ENCODE peak calls at places on chromosomes 12 and 14, in nine cellular contexts. One of them, this sample, is unnamed.

GRCh38 chr12:52331039-52331438 is 9.8 kb upstream of the KRT83 start:
- DNase-seq in WTC11: no peak
- DNase-seq in cardiac fibroblast: no peak
- DNase-seq in PC-3: no peak
- DNase-seq in B cell: no peak
- DNase-seq in activated CD8-positive, alpha-beta T cell treated with anti-CD3 and anti-CD28 coated beads for 36 hours: no peak
- DNase-seq in psoas muscle: no peak
- DNase-seq in CD4-positive, alpha-beta T cell: no peak
- DNase-seq in ovary: no peak
- DNase-seq in this sample: no peak

GRCh38 chr12:52126605-52127578 is 47.4 kb downstream of the SMIM41 start:
- DNase-seq in psoas muscle: no peak
- DNase-seq in ovary: peak
- DNase-seq in CD4-positive, alpha-beta T cell: no peak
- DNase-seq in activated CD8-positive, alpha-beta T cell treated with anti-CD3 and anti-CD28 coated beads for 36 hours: no peak
- DNase-seq in WTC11: no peak
- DNase-seq in B cell: no peak
- DNase-seq in PC-3: peak
- DNase-seq in cardiac fibroblast: no peak
- DNase-seq in this sample: no peak

GRCh38 chr12:102957339-102958050 is at the start of gene ASCL1:
- DNase-seq in psoas muscle: no peak
- DNase-seq in PC-3: no peak
- DNase-seq in B cell: peak
- DNase-seq in CD4-positive, alpha-beta T cell: no peak
- DNase-seq in activated CD8-positive, alpha-beta T cell treated with anti-CD3 and anti-CD28 coated beads for 36 hours: no peak
- DNase-seq in WTC11: peak
- DNase-seq in ovary: no peak
- DNase-seq in cardiac fibroblast: peak
- DNase-seq in this sample: no peak

GRCh38 chr12:402127-402456 is 648 bp downstream of the CCDC77 start:
- DNase-seq in psoas muscle: no peak
- DNase-seq in CD4-positive, alpha-beta T cell: no peak
- DNase-seq in WTC11: peak
- DNase-seq in cardiac fibroblast: peak
- DNase-seq in ovary: no peak
- DNase-seq in B cell: no peak
- DNase-seq in activated CD8-positive, alpha-beta T cell treated with anti-CD3 and anti-CD28 coated beads for 36 hours: peak
- DNase-seq in PC-3: peak
- DNase-seq in this sample: peak

GRCh38 chr12:19941096-19941495 is 427.2 kb upstream of the PDE3A start:
- DNase-seq in CD4-positive, alpha-beta T cell: no peak
- DNase-seq in B cell: no peak
- DNase-seq in psoas muscle: no peak
- DNase-seq in activated CD8-positive, alpha-beta T cell treated with anti-CD3 and anti-CD28 coated beads for 36 hours: no peak
- DNase-seq in PC-3: no peak
- DNase-seq in WTC11: no peak
- DNase-seq in cardiac fibroblast: no peak
- DNase-seq in ovary: no peak
- DNase-seq in this sample: no peak

GRCh38 chr12:57735952-57736742 is 2.4 kb downstream of the AGAP2 start:
- DNase-seq in ovary: peak
- DNase-seq in PC-3: peak
- DNase-seq in cardiac fibroblast: peak
- DNase-seq in WTC11: peak
- DNase-seq in activated CD8-positive, alpha-beta T cell treated with anti-CD3 and anti-CD28 coated beads for 36 hours: no peak
- DNase-seq in CD4-positive, alpha-beta T cell: no peak
- DNase-seq in psoas muscle: no peak
- DNase-seq in B cell: no peak
- DNase-seq in this sample: peak

GRCh38 chr12:16726879-16727278 is 120.9 kb upstream of the LMO3 start:
- DNase-seq in WTC11: no peak
- DNase-seq in PC-3: no peak
- DNase-seq in B cell: no peak
- DNase-seq in CD4-positive, alpha-beta T cell: no peak
- DNase-seq in cardiac fibroblast: peak
- DNase-seq in psoas muscle: no peak
- DNase-seq in ovary: no peak
- DNase-seq in activated CD8-positive, alpha-beta T cell treated with anti-CD3 and anti-CD28 coated beads for 36 hours: no peak
- DNase-seq in this sample: peak

GRCh38 chr14:90757452-90757851 is 58.8 kb downstream of the TTC7B start:
- DNase-seq in psoas muscle: peak
- DNase-seq in CD4-positive, alpha-beta T cell: no peak
- DNase-seq in B cell: peak
- DNase-seq in ovary: no peak
- DNase-seq in activated CD8-positive, alpha-beta T cell treated with anti-CD3 and anti-CD28 coated beads for 36 hours: no peak
- DNase-seq in WTC11: no peak
- DNase-seq in PC-3: no peak
- DNase-seq in cardiac fibroblast: no peak
- DNase-seq in this sample: no peak

GRCh38 chr12:46292754-46293402 is 24.0 kb upstream of the SLC38A1 start:
- DNase-seq in ovary: no peak
- DNase-seq in psoas muscle: no peak
- DNase-seq in WTC11: no peak
- DNase-seq in PC-3: peak
- DNase-seq in cardiac fibroblast: peak
- DNase-seq in CD4-positive, alpha-beta T cell: no peak
- DNase-seq in activated CD8-positive, alpha-beta T cell treated with anti-CD3 and anti-CD28 coated beads for 36 hours: no peak
- DNase-seq in B cell: no peak
- DNase-seq in this sample: peak

GRCh38 chr14:52885230-52885629 is 65.6 kb downstream of the FERMT2 start:
- DNase-seq in CD4-positive, alpha-beta T cell: no peak
- DNase-seq in activated CD8-positive, alpha-beta T cell treated with anti-CD3 and anti-CD28 coated beads for 36 hours: no peak
- DNase-seq in psoas muscle: no peak
- DNase-seq in PC-3: no peak
- DNase-seq in cardiac fibroblast: peak
- DNase-seq in WTC11: no peak
- DNase-seq in ovary: no peak
- DNase-seq in B cell: no peak
- DNase-seq in this sample: no peak

GRCh38 chr14:63893701-63894458 is 41.1 kb downstream of the SYNE2 start:
- DNase-seq in cardiac fibroblast: peak
- DNase-seq in ovary: peak
- DNase-seq in activated CD8-positive, alpha-beta T cell treated with anti-CD3 and anti-CD28 coated beads for 36 hours: no peak
- DNase-seq in B cell: no peak
- DNase-seq in WTC11: no peak
- DNase-seq in psoas muscle: peak
- DNase-seq in CD4-positive, alpha-beta T cell: no peak
- DNase-seq in PC-3: no peak
- DNase-seq in this sample: peak

GRCh38 chr14:26992403-26993115 is 394.7 kb upstream of the NOVA1 start:
- DNase-seq in B cell: no peak
- DNase-seq in CD4-positive, alpha-beta T cell: no peak
- DNase-seq in activated CD8-positive, alpha-beta T cell treated with anti-CD3 and anti-CD28 coated beads for 36 hours: no peak
- DNase-seq in ovary: no peak
- DNase-seq in cardiac fibroblast: no peak
- DNase-seq in WTC11: no peak
- DNase-seq in PC-3: peak
- DNase-seq in psoas muscle: no peak
- DNase-seq in this sample: no peak

GRCh38 chr12:56581418-56582145 is 48.5 kb downstream of the BAZ2A start:
- DNase-seq in CD4-positive, alpha-beta T cell: no peak
- DNase-seq in PC-3: peak
- DNase-seq in B cell: no peak
- DNase-seq in ovary: peak
- DNase-seq in WTC11: no peak
- DNase-seq in psoas muscle: no peak
- DNase-seq in activated CD8-positive, alpha-beta T cell treated with anti-CD3 and anti-CD28 coated beads for 36 hours: peak
- DNase-seq in cardiac fibroblast: peak
- DNase-seq in this sample: peak

GRCh38 chr14:65287264-65288131 is 125.0 kb upstream of the FUT8 start:
- DNase-seq in WTC11: no peak
- DNase-seq in ovary: no peak
- DNase-seq in PC-3: no peak
- DNase-seq in CD4-positive, alpha-beta T cell: peak
- DNase-seq in psoas muscle: no peak
- DNase-seq in activated CD8-positive, alpha-beta T cell treated with anti-CD3 and anti-CD28 coated beads for 36 hours: peak
- DNase-seq in cardiac fibroblast: no peak
- DNase-seq in B cell: peak
- DNase-seq in this sample: no peak

GRCh38 chr14:65282909-65283253 is 129.6 kb upstream of the FUT8 start:
- DNase-seq in B cell: no peak
- DNase-seq in psoas muscle: no peak
- DNase-seq in cardiac fibroblast: no peak
- DNase-seq in PC-3: no peak
- DNase-seq in ovary: no peak
- DNase-seq in WTC11: no peak
- DNase-seq in activated CD8-positive, alpha-beta T cell treated with anti-CD3 and anti-CD28 coated beads for 36 hours: no peak
- DNase-seq in CD4-positive, alpha-beta T cell: no peak
- DNase-seq in this sample: no peak

GRCh38 chr14:65281991-65282908 is 130.3 kb upstream of the FUT8 start:
- DNase-seq in activated CD8-positive, alpha-beta T cell treated with anti-CD3 and anti-CD28 coated beads for 36 hours: peak
- DNase-seq in PC-3: no peak
- DNase-seq in ovary: no peak
- DNase-seq in cardiac fibroblast: peak
- DNase-seq in psoas muscle: no peak
- DNase-seq in B cell: no peak
- DNase-seq in CD4-positive, alpha-beta T cell: no peak
- DNase-seq in WTC11: peak
- DNase-seq in this sample: no peak

GRCh38 chr14:65290830-65291229 is 121.7 kb upstream of the FUT8 start:
- DNase-seq in PC-3: peak
- DNase-seq in activated CD8-positive, alpha-beta T cell treated with anti-CD3 and anti-CD28 coated beads for 36 hours: peak
- DNase-seq in cardiac fibroblast: peak
- DNase-seq in WTC11: no peak
- DNase-seq in ovary: no peak
- DNase-seq in B cell: no peak
- DNase-seq in CD4-positive, alpha-beta T cell: no peak
- DNase-seq in psoas muscle: no peak
- DNase-seq in this sample: peak

GRCh38 chr14:65286443-65286842 is 126.1 kb upstream of the FUT8 start:
- DNase-seq in psoas muscle: no peak
- DNase-seq in CD4-positive, alpha-beta T cell: peak
- DNase-seq in PC-3: peak
- DNase-seq in ovary: no peak
- DNase-seq in WTC11: no peak
- DNase-seq in B cell: peak
- DNase-seq in cardiac fibroblast: no peak
- DNase-seq in activated CD8-positive, alpha-beta T cell treated with anti-CD3 and anti-CD28 coated beads for 36 hours: peak
- DNase-seq in this sample: peak
- TF ChIP-seq CTCF in psoas muscle: no peak
- TF ChIP-seq CTCF in CD4-positive, alpha-beta T cell: peak
- TF ChIP-seq CTCF in PC-3: peak
- TF ChIP-seq CTCF in ovary: no peak
- TF ChIP-seq CTCF in WTC11: no peak
- TF ChIP-seq CTCF in B cell: peak
- TF ChIP-seq CTCF in cardiac fibroblast: peak
- TF ChIP-seq CTCF in activated CD8-positive, alpha-beta T cell treated with anti-CD3 and anti-CD28 coated beads for 36 hours: peak
- TF ChIP-seq CTCF in this sample: peak

GRCh38 chr12:124743479-124744272 is 120.0 kb downstream of the SCARB1 start:
- DNase-seq in ovary: no peak
- DNase-seq in CD4-positive, alpha-beta T cell: no peak
- DNase-seq in psoas muscle: no peak
- DNase-seq in B cell: no peak
- DNase-seq in cardiac fibroblast: no peak
- DNase-seq in PC-3: no peak
- DNase-seq in activated CD8-positive, alpha-beta T cell treated with anti-CD3 and anti-CD28 coated beads for 36 hours: no peak
- DNase-seq in WTC11: no peak
- DNase-seq in this sample: no peak
- TF ChIP-seq CTCF in ovary: no peak
- TF ChIP-seq CTCF in CD4-positive, alpha-beta T cell: no peak
- TF ChIP-seq CTCF in psoas muscle: no peak
- TF ChIP-seq CTCF in B cell: no peak
- TF ChIP-seq CTCF in cardiac fibroblast: no peak
- TF ChIP-seq CTCF in PC-3: no peak
- TF ChIP-seq CTCF in activated CD8-positive, alpha-beta T cell treated with anti-CD3 and anti-CD28 coated beads for 36 hours: no peak
- TF ChIP-seq CTCF in WTC11: no peak
- TF ChIP-seq CTCF in this sample: no peak

DNA sequence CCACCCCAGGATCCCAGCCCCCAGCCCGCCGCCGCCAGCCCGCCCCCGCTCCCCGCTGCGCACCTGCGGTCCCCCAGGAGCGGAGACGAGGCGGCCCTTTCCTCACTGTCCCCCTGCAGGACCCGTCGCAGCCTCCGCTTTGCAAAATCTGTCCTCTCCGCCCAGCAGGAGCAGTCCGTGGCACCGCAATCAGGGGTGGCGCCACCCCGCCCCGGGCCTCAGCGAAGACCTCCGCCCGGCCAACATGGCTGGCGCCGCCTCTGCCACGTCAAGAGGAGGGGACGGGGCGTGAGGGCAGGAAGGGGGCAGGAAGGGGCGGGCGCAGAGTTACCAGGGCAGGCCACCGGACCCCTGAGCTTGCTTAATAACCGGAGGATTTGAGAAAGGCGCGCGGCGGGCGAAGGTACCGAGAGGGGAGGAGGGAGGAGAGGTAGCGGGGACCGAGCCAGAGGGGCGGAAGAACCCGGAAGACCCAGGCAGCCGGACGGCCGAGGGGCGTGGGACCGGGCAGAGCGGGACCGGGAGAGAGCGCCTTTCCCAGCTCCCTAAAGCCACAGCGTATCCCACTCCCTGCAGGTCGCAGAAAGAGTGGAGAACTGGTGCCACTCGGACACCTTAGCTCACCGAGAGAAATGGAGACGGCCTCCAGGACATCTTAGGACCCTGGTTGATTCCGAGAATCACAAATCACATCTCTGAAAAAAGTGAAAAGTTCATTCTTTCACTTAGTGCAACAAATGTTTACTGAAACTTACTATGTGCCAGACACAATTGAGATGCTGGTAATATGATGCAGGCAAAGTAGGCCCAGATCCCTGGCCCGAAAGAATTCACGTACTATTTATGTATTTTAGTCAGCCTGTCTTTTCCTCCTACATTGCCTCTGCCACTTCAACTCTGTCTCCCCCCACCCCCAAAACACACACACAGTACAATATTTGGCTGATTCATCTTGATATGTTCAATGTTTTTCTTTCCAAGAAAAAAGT is at the start of gene SEC23A:
- DNase-seq in WTC11: peak
- DNase-seq in PC-3: peak
- DNase-seq in B cell: peak
- DNase-seq in CD4-positive, alpha-beta T cell: peak
- DNase-seq in activated CD8-positive, alpha-beta T cell treated with anti-CD3 and anti-CD28 coated beads for 36 hours: peak
- DNase-seq in cardiac fibroblast: peak
- DNase-seq in ovary: peak
- DNase-seq in psoas muscle: peak
- DNase-seq in this sample: peak
- TF ChIP-seq CTCF in WTC11: no peak
- TF ChIP-seq CTCF in PC-3: no peak
- TF ChIP-seq CTCF in B cell: no peak
- TF ChIP-seq CTCF in CD4-positive, alpha-beta T cell: no peak
- TF ChIP-seq CTCF in activated CD8-positive, alpha-beta T cell treated with anti-CD3 and anti-CD28 coated beads for 36 hours: no peak
- TF ChIP-seq CTCF in cardiac fibroblast: no peak
- TF ChIP-seq CTCF in ovary: no peak
- TF ChIP-seq CTCF in psoas muscle: no peak
- TF ChIP-seq CTCF in this sample: no peak

GRCh38 chr12:97288526-97288925 is 174.1 kb upstream of the RMST start:
- DNase-seq in activated CD8-positive, alpha-beta T cell treated with anti-CD3 and anti-CD28 coated beads for 36 hours: no peak
- DNase-seq in cardiac fibroblast: no peak
- DNase-seq in B cell: no peak
- DNase-seq in PC-3: no peak
- DNase-seq in ovary: no peak
- DNase-seq in psoas muscle: no peak
- DNase-seq in WTC11: no peak
- DNase-seq in CD4-positive, alpha-beta T cell: no peak
- DNase-seq in this sample: no peak

DNA sequence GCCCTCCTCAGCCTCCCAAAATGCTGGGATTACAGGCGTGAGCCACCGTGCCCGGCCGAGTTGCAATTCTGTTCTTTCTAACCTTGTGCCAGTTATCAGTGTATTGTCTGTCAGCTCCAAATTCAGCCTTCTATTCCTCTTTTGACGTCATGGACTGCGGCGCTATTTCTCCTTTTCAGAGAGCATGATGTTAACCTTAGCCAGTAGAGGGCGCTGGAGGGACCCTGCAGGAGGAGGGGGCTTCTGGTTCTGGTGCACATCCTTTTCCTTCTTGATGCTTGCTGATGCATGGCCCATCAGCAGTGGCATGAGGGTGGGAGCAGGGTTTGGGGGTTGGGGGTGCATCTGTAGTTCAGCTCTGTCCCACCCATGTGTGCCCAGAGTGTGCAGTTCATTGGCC is 179.3 kb upstream of the RMST start:
- DNase-seq in activated CD8-positive, alpha-beta T cell treated with anti-CD3 and anti-CD28 coated beads for 36 hours: peak
- DNase-seq in PC-3: no peak
- DNase-seq in CD4-positive, alpha-beta T cell: no peak
- DNase-seq in B cell: no peak
- DNase-seq in psoas muscle: no peak
- DNase-seq in cardiac fibroblast: no peak
- DNase-seq in ovary: no peak
- DNase-seq in WTC11: peak
- DNase-seq in this sample: no peak
- TF ChIP-seq CTCF in activated CD8-positive, alpha-beta T cell treated with anti-CD3 and anti-CD28 coated beads for 36 hours: peak
- TF ChIP-seq CTCF in PC-3: peak
- TF ChIP-seq CTCF in CD4-positive, alpha-beta T cell: no peak
- TF ChIP-seq CTCF in B cell: peak
- TF ChIP-seq CTCF in psoas muscle: no peak
- TF ChIP-seq CTCF in cardiac fibroblast: no peak
- TF ChIP-seq CTCF in ovary: no peak
- TF ChIP-seq CTCF in WTC11: peak
- TF ChIP-seq CTCF in this sample: peak